ENCODE peak calls at places on chromosomes 2 and 18, in seven cellular contexts. K is OCI-LY7; I is A549; F is CD4-positive, alpha-beta T cell; P is NCI-H2081; L is adrenal gland; A is head of caudate nucleus. N is an unnamed sample.

GRCh38 chr2:241858206-241859016 is at the start of gene PDCD1:
- DNase-seq in A (no peak), F (peak), P (no peak), L (no peak), K (no peak), I (no peak), N (no peak)

GRCh38 chr18:40867452-40867851 is 1087.6 kb upstream of the PIK3C3 start:
- DNase-seq in L (no peak), A (no peak), F (no peak), I (peak), P (no peak), K (no peak), N (no peak)

GRCh38 chr18:8673276-8674209 is 31.8 kb upstream of the MTCL1 start:
- DNase-seq in F (no peak), P (no peak), A (no peak), I (peak), K (no peak), L (no peak), N (peak)

GRCh38 chr2:99960724-99961566 is 181.4 kb downstream of the AFF3 start:
- DNase-seq in F (no peak), I (no peak), K (no peak), A (peak), P (no peak), L (peak), N (no peak)

GRCh38 chr2:20378891-20379519 is 28.4 kb upstream of the PUM2 start:
- DNase-seq in P (peak), A (peak), K (no peak), L (peak), I (peak), F (no peak), N (peak)

GRCh38 chr2:200321780-200322534 is 15.5 kb downstream of the SPATS2L start:
- DNase-seq in P (no peak), F (no peak), A (no peak), K (no peak), I (no peak), L (no peak), N (no peak)

GRCh38 chr2:26646986-26647672 is 6.0 kb upstream of the CIB4 start:
- DNase-seq in K (no peak), P (no peak), L (no peak), A (peak), I (no peak), F (no peak), N (no peak)

GRCh38 chr2:132641819-132642218 is 28.2 kb downstream of the LYPD1 start:
- DNase-seq in I (no peak), A (no peak), F (no peak), P (no peak), L (no peak), K (no peak), N (no peak)

GRCh38 chr2:60361498-60361897 is 192.0 kb downstream of the BCL11A start:
- DNase-seq in F (no peak), K (no peak), I (no peak), L (no peak), A (no peak), P (no peak), N (no peak)

GRCh38 chr18:21745234-21745633 is 4.6 kb downstream of the MIB1 start:
- DNase-seq in K (no peak), A (no peak), F (no peak), I (no peak), P (no peak), L (no peak), N (no peak)

GRCh38 chr2:40169430-40169829 is 282.5 kb downstream of the SLC8A1 start:
- DNase-seq in K (no peak), L (no peak), I (no peak), A (no peak), P (no peak), F (no peak), N (peak)

GRCh38 chr2:239309398-239310245 is 91.2 kb downstream of the HDAC4 start:
- DNase-seq in I (no peak), P (no peak), K (no peak), A (peak), L (peak), F (no peak), N (no peak)

GRCh38 chr2:16271231-16271896 is 331.0 kb downstream of the MYCN start:
- DNase-seq in I (no peak), P (no peak), A (no peak), F (no peak), K (no peak), L (no peak), N (no peak)

GRCh38 chr2:241001413-241002274 is 3.2 kb downstream of the SNED1 start:
- DNase-seq in L (no peak), A (peak), F (no peak), I (no peak), K (no peak), P (no peak), N (no peak)

GRCh38 chr2:72367530-72368225 is 220.0 kb upstream of the CYP26B1 start:
- DNase-seq in L (peak), F (no peak), P (no peak), I (peak), K (no peak), A (peak), N (peak)